ENCODE peak calls at places on chromosomes 11 and 22, in six cellular contexts. B, S, A, M, Q and K are unnamed samples.
A peak's percentile ranks its signal among the peaks of the same experiment; 100 is the strongest.

GRCh38 chr11:73654482-73655021 is 8.2 kb downstream of the PLEKHB1 start:
- DNase-seq in B (no peak), S (no peak), A (no peak), M (no peak), Q (no peak), K (no peak)

GRCh38 chr22:41478473-41478872 is 9.6 kb downstream of the ACO2 start:
- DNase-seq in B (no peak), S (no peak), A (no peak), M (no peak), Q (no peak), K (no peak)

GRCh38 chr11:58940028-58940427 is 740 bp downstream of the GLYATL1 start:
- DNase-seq in B (no peak), S (no peak), A (no peak), M (no peak), Q (no peak), K (no peak)

GRCh38 chr11:33187851-33188722 is 26.8 kb upstream of the CSTF3 start:
- DNase-seq in B (no peak), S (no peak), A (no peak), M (no peak), Q (no peak), K (no peak)

GRCh38 chr11:72239296-72239848 is 4.6 kb downstream of the PHOX2A start:
- DNase-seq in B (peak; percentile 20), S (no peak), A (peak; percentile 73), M (peak; percentile 71), Q (peak; percentile 45), K (no peak)

GRCh38 chr11:58567889-58568512 is 7.7 kb downstream of the LPXN start:
- DNase-seq in B (peak; percentile 39), S (no peak), A (peak; percentile 31), M (peak; percentile 31), Q (peak; percentile 70), K (peak; percentile 46)

GRCh38 chr22:34296456-34296855 is 376.2 kb upstream of the LARGE1 start:
- DNase-seq in B (no peak), S (no peak), A (no peak), M (no peak), Q (no peak), K (no peak)

GRCh38 chr11:113147249-113147648 is 167.1 kb upstream of the TTC12 start:
- DNase-seq in B (no peak), S (no peak), A (no peak), M (no peak), Q (no peak), K (no peak)

GRCh38 chr22:48748860-48749554 is 1078.7 kb downstream of the BRD1 start:
- DNase-seq in B (no peak), S (no peak), A (no peak), M (no peak), Q (no peak), K (no peak)

GRCh38 chr11:131975624-131976420 is 605.4 kb downstream of the NTM start:
- DNase-seq in B (no peak), S (no peak), A (no peak), M (no peak), Q (no peak), K (no peak)

GRCh38 chr22:23031795-23032194 is 38.5 kb upstream of the GNAZ start:
- DNase-seq in B (no peak), S (no peak), A (no peak), M (no peak), Q (no peak), K (no peak)
- H3K4me3 ChIP-seq in B (no peak overlapping the region), S (no peak overlapping the region), A (no peak overlapping the region), M (no peak overlapping the region), Q (no peak overlapping the region), K (no peak overlapping the region)

GRCh38 chr11:62122076-62122475 is 1.7 kb upstream of the INCENP start:
- DNase-seq in B (no peak), S (no peak), A (no peak), M (no peak), Q (no peak), K (no peak)
- TF ChIP-seq CTCF in B (no peak), S (no peak), A (no peak), M (no peak), Q (no peak), K (no peak)

GRCh38 chr22:37894939-37895670 is 11.0 kb upstream of the MICALL1 start:
- DNase-seq in B (no peak), S (no peak), A (no peak), M (no peak), Q (no peak), K (no peak)
- H3K4me3 ChIP-seq in B (no peak overlapping the region), S (peak overlapping the region; percentile 48), A (no peak overlapping the region), M (no peak overlapping the region), Q (no peak overlapping the region), K (no peak overlapping the region)

DNA sequence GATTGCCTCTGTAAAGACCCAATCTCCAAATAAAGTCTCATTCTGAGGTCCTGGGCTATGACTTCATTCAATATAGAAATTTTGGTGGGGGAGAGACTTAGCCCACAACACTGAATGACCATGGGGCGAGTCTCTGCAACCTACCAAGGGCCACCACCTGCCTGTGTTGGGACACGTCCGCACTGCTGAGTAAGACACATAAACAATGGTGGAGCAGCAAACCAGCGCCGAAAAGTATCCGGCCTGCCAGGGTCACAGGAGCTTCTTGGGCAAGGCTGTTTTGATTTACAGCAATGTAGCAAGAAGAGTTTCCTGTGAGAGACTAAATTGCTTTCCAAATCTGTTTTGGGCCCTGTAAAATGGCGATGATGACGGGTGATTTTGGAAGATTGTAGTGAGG is 122.3 kb downstream of the SHANK2 start:
- DNase-seq in B (no peak), S (no peak), A (no peak), M (no peak), Q (no peak), K (no peak)
- TF ChIP-seq CTCF in B (no peak), S (no peak), A (no peak), M (no peak), Q (no peak), K (no peak)

DNA sequence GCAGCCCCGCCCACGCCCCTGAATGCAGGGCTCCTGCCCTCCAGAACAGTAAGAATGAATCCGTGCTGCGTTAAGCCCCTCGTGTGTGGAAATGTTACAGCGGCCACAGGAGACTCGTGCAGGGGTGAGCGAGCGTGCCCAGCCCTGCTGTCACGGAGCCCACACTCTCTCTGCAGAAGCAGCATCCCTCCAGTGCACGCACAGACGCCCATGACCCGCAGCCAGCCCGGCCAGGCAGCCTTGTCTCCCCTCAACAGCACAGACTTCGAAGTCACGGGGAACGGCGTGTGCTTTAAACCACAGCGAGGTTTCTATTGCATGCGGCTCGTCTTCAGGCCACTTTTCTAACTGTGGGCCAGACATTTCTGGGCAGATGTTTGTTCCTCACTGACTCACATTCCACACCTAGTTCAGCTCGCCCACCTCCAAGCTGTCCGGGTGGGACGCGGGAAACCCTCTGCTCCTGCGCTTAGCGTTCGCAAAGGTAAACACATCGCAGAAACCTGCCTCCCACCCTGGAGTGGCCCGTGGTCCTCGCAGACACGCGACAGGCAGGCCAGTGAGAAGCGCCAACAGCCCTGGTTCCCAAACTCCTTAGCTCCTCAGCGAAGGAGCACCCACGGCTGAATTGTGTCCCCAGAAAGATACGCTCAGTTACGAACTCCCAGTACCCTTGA is 83.0 kb downstream of the CELSR1 start:
- DNase-seq in B (no peak), S (no peak), A (no peak), M (no peak), Q (no peak), K (no peak)
- H3K4me3 ChIP-seq in B (no peak overlapping the region), S (no peak overlapping the region), A (no peak overlapping the region), M (no peak overlapping the region), Q (no peak overlapping the region), K (no peak overlapping the region)

GRCh38 chr22:26172389-26172990 is 3.2 kb downstream of the SEZ6L start:
- DNase-seq in B (no peak), S (no peak), A (peak; percentile 9), M (no peak), Q (peak; percentile 13), K (no peak)
- TF ChIP-seq CTCF in B (peak; percentile 86), S (peak; percentile 71), A (peak; percentile 66), M (no peak), Q (peak; percentile 51), K (no peak)

DNA sequence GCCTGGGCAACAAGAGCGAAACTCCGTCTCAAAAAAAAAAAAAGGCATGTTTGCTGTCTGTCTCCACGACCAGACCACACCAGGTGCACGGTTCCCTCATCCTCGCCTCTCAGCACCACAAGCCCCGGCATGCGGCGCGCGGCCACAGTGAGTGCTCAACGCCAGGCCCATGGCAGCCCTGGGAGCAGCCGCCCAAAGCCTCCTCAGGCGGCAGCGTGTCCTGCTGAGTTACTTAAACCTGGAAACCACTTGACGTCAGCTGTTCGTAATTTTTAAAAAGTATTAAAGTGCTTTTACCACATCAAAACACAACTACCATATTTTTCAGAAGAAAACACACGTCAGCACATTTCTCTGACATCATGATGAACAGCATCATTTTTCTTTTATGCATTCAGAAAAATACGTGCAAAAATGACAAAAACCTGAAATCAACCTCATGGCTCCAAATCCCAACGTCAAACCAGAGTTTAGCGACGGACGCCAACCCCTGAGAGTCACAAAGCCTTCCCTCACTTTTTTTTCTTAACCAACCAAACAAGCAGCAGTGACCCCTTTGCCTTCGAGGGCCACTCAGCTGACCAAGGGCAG is 2.1 kb downstream of the DEAF1 start:
- DNase-seq in B (no peak), S (no peak), A (no peak), M (no peak), Q (peak; percentile 26), K (no peak)
- H3K4me3 ChIP-seq in B (peak overlapping the region; percentile 97), S (peak overlapping the region; percentile 73), A (no peak overlapping the region), M (no peak overlapping the region), Q (peak overlapping the region; percentile 35), K (no peak overlapping the region)

GRCh38 chr11:67273260-67273990 is 7.2 kb downstream of the GRK2 start:
- DNase-seq in B (no peak), S (no peak), A (no peak), M (peak; percentile 16), Q (no peak), K (peak; percentile 23)
- TF ChIP-seq CTCF in B (no peak), S (no peak), A (no peak), M (no peak), Q (no peak), K (no peak)